ENCODE peak calls at places on chromosome 1, in four cellular contexts. One of them, this sample, is unnamed.

GRCh38 chr1:51070011-51070410 is 32.0 kb upstream of the C1orf185 start:
- DNase-seq in choroid plexus epithelial cell: no peak
- DNase-seq in bronchial epithelial cell: no peak
- DNase-seq in HFF-Myc: no peak
- DNase-seq in this sample: no peak

GRCh38 chr1:63794927-63795326 is 21.1 kb downstream of the ROR1 start:
- DNase-seq in choroid plexus epithelial cell: peak
- DNase-seq in bronchial epithelial cell: no peak
- DNase-seq in HFF-Myc: no peak
- DNase-seq in this sample: peak

GRCh38 chr1:238674331-238674730 is 712.0 kb upstream of the CHRM3 start:
- DNase-seq in choroid plexus epithelial cell: no peak
- DNase-seq in bronchial epithelial cell: no peak
- DNase-seq in HFF-Myc: no peak
- DNase-seq in this sample: no peak

GRCh38 chr1:165832902-165833301 is 5.5 kb downstream of the UCK2 start:
- DNase-seq in choroid plexus epithelial cell: no peak
- DNase-seq in bronchial epithelial cell: no peak
- DNase-seq in HFF-Myc: no peak
- DNase-seq in this sample: no peak

GRCh38 chr1:7975212-7975865 is 13.8 kb downstream of the PARK7 start:
- DNase-seq in choroid plexus epithelial cell: peak
- DNase-seq in bronchial epithelial cell: peak
- DNase-seq in HFF-Myc: peak
- DNase-seq in this sample: peak

GRCh38 chr1:39195166-39196111 is 9.1 kb upstream of the MACF1 start:
- DNase-seq in choroid plexus epithelial cell: peak
- DNase-seq in bronchial epithelial cell: no peak
- DNase-seq in HFF-Myc: no peak
- DNase-seq in this sample: peak

GRCh38 chr1:196309386-196309785 is 298.9 kb downstream of the KCNT2 start:
- DNase-seq in choroid plexus epithelial cell: peak
- DNase-seq in bronchial epithelial cell: peak
- DNase-seq in HFF-Myc: peak
- DNase-seq in this sample: peak

GRCh38 chr1:25033030-25033827 is 103.2 kb upstream of the RUNX3 start:
- DNase-seq in choroid plexus epithelial cell: no peak
- DNase-seq in bronchial epithelial cell: no peak
- DNase-seq in HFF-Myc: no peak
- DNase-seq in this sample: no peak

GRCh38 chr1:87786218-87786617 is 457.5 kb downstream of the LMO4 start:
- DNase-seq in choroid plexus epithelial cell: no peak
- DNase-seq in bronchial epithelial cell: no peak
- DNase-seq in HFF-Myc: no peak
- DNase-seq in this sample: no peak

DNA sequence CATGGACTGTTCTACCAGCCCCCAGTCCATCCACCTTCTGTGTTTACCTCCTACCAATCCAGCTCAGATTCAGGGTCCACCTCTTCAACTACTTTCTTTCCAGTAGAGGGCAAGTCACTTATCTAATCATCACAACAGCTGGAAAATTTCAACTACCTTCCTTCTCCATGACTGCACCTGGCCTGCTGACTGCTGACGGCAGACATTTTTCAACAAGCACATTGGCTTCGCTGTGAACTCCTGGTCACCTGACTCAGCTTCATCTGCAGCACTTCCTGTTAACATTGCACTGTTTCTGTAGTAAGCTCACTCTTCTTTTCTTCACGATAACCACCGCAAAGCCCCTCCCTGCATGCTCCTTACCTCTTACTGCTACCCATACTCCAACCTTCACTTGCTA is 405.7 kb downstream of the NTNG1 start:
- DNase-seq in choroid plexus epithelial cell: no peak
- DNase-seq in bronchial epithelial cell: no peak
- DNase-seq in HFF-Myc: no peak
- DNase-seq in this sample: no peak
- TF ChIP-seq CTCF in choroid plexus epithelial cell: no peak
- TF ChIP-seq CTCF in bronchial epithelial cell: no peak
- TF ChIP-seq CTCF in HFF-Myc: no peak
- TF ChIP-seq CTCF in this sample: no peak

DNA sequence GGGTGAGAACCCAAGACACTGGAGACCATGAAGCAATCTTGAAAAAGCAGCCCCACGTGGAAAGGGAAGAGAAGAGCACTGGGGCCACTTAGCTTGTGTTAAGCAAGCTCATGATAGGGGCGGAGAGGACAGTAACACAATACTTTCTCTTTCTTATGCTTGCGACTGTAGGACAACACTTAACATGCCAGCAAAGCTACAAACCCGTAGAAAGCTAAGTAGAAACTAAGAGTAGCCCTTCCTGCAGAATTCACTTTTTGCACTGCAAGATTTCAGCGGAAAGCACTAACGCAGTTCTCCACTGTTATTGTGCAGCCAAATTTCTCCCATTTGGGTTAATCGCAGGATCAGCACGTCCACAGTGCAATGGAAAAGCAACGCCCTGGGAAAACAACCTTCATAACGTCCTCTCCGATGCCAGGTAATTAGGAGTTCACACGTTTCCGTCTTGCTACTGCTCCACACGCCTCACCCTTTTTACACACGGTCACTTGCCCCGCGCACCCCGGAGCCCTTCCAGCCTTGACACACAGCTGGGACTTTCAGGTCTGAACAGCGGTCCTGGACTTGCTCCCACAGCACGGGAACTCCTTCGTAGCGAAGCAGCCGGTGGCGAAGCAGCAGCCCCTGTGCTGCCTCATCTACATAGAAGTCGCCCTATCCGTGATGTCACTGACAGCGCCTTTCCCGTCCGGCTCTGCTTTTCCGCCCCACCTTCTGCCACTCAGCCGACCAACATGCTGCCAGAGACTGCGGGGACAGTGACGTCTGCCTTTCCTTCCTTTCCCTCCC is 148.6 kb downstream of the PPIAL4G start:
- DNase-seq in choroid plexus epithelial cell: peak
- DNase-seq in bronchial epithelial cell: peak
- DNase-seq in HFF-Myc: peak
- DNase-seq in this sample: peak
- H3K4me3 ChIP-seq in choroid plexus epithelial cell: peak
- H3K4me3 ChIP-seq in bronchial epithelial cell: peak
- H3K4me3 ChIP-seq in HFF-Myc: peak
- H3K4me3 ChIP-seq in this sample: peak

DNA sequence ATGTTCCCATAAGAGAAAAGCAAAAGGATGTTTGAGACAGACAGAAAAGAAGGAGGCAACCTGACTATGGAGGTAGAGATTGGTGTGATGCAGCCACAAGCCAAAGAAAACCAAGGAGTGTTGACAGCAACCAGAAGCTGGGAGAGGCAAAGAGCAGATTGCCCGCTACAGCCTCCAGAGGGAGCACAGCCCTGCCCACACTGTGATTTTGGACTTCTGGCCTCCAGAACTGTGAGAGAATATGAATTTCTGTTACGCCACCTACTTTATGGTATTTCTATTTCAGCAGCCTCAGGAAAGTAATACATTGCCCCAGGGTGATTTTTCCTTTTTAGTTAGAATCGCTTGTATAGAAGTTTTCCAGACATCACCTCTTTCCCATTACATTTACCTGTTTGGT is 28.4 kb downstream of the SLAMF6 start:
- DNase-seq in choroid plexus epithelial cell: peak
- DNase-seq in bronchial epithelial cell: no peak
- DNase-seq in HFF-Myc: no peak
- DNase-seq in this sample: no peak
- TF ChIP-seq CTCF in choroid plexus epithelial cell: peak
- TF ChIP-seq CTCF in bronchial epithelial cell: peak
- TF ChIP-seq CTCF in HFF-Myc: peak
- TF ChIP-seq CTCF in this sample: peak

GRCh38 chr1:66723985-66724384 is 28.3 kb upstream of the DYNLT5 start:
- DNase-seq in choroid plexus epithelial cell: no peak
- DNase-seq in bronchial epithelial cell: no peak
- DNase-seq in HFF-Myc: no peak
- DNase-seq in this sample: peak
- H3K4me3 ChIP-seq in choroid plexus epithelial cell: no peak
- H3K4me3 ChIP-seq in bronchial epithelial cell: no peak
- H3K4me3 ChIP-seq in HFF-Myc: no peak
- H3K4me3 ChIP-seq in this sample: no peak

This sample was measured in AG10803.